ENCODE peak calls at places on chromosomes 1 and 21, in seven cellular contexts. B is Peyer's patch, R is upper lobe of right lung, J is nephron progenitor cell, O is OCI-LY7, K is GM06990, A is fibroblast of lung. I is an unnamed sample.

GRCh38 chr21:45129231-45129923 is 55.0 kb downstream of the ADARB1 start:
- DNase-seq in B (no peak), R (no peak), J (no peak), O (no peak), K (no peak), A (peak; percentile 70), I (no peak)

GRCh38 chr1:31771891-31772668 is 7.9 kb upstream of the ADGRB2 start:
- DNase-seq in B (peak; percentile 69), R (no peak), J (no peak), O (peak; percentile 40), K (no peak), A (no peak), I (no peak)

GRCh38 chr1:209675567-209676154 is 449 bp downstream of the G0S2 start:
- DNase-seq in B (peak; percentile 55), R (peak; percentile 69), J (peak; percentile 52), O (no peak), K (peak; percentile 20), A (peak; percentile 41), I (peak; percentile 48)

GRCh38 chr1:160675641-160676410 is 29.0 kb upstream of the SLAMF1 start:
- DNase-seq in B (peak; percentile 91), R (peak; percentile 86), J (peak; percentile 71), O (peak; percentile 90), K (peak; percentile 52), A (peak; percentile 55), I (peak; percentile 84)

GRCh38 chr1:24108334-24109165 is 3.4 kb downstream of the MYOM3 start:
- DNase-seq in B (peak; percentile 85), R (peak; percentile 53), J (no peak), O (no peak), K (no peak), A (peak; percentile 93), I (peak; percentile 25)

GRCh38 chr1:22784317-22784716 is 73.7 kb downstream of the EPHB2 start:
- DNase-seq in B (no peak), R (no peak), J (no peak), O (no peak), K (no peak), A (no peak), I (no peak)

GRCh38 chr1:24027838-24028468 is 47.8 kb upstream of the SRSF10 start:
- DNase-seq in B (no peak), R (no peak), J (no peak), O (peak; percentile 58), K (no peak), A (peak; percentile 52), I (no peak)

GRCh38 chr1:245715970-245716369 is 561.2 kb downstream of the KIF26B start:
- DNase-seq in B (no peak), R (no peak), J (no peak), O (no peak), K (no peak), A (peak; percentile 97), I (no peak)

GRCh38 chr21:42439284-42440186 is 35.8 kb downstream of the UBASH3A start:
- DNase-seq in B (no peak), R (no peak), J (no peak), O (no peak), K (no peak), A (no peak), I (no peak)

GRCh38 chr1:32464191-32464715 is 619 bp upstream of the ZBTB8B start:
- DNase-seq in B (no peak), R (no peak), J (peak; percentile 8), O (no peak), K (no peak), A (peak; percentile 27), I (no peak)

GRCh38 chr1:168365719-168366474 is 85.2 kb downstream of the TBX19 start:
- DNase-seq in B (no peak), R (no peak), J (no peak), O (peak; percentile 4), K (no peak), A (no peak), I (no peak)
- TF ChIP-seq CTCF in B (peak; percentile 43), R (no peak), J (no peak), O (peak; percentile 26), K (peak; percentile 31), A (no peak), I (no peak)

GRCh38 chr1:226599636-226600238 is 51.2 kb downstream of the STUM start:
- DNase-seq in B (no peak), R (no peak), J (no peak), O (no peak), K (no peak), A (no peak), I (no peak)

GRCh38 chr1:226601456-226601855 is 52.9 kb downstream of the STUM start:
- DNase-seq in B (no peak), R (peak; percentile 25), J (no peak), O (no peak), K (no peak), A (no peak), I (no peak)

GRCh38 chr1:226602186-226603029 is 53.8 kb downstream of the STUM start:
- DNase-seq in B (peak; percentile 51), R (no peak), J (peak; percentile 21), O (no peak), K (no peak), A (peak; percentile 37), I (no peak)

GRCh38 chr1:226598455-226598849 is 49.9 kb downstream of the STUM start:
- DNase-seq in B (no peak), R (peak; percentile 33), J (no peak), O (no peak), K (no peak), A (no peak), I (no peak)

DNA sequence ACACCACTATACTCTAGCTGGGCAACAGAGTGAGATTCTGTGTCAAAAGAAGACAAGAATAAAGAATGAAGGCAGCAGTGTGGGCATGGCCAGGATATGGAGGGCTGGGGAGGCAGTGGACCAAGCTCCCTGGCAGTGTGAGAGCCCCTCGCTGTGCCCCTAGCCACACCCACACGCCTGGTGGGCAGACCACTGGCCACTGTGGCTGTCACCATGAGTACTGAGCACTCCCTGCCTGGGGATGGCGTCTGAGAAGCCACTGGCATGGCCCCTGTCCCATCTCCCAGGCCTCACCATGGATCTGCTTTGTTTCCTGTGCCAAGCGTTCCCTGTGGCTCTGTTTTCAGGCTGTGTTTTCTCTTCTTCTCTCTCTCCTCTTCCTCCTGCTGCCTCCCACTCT is 51.7 kb downstream of the STUM start:
- DNase-seq in B (no peak), R (peak; percentile 46), J (no peak), O (no peak), K (no peak), A (no peak), I (no peak)
- TF ChIP-seq CTCF in B (no peak), R (no peak), J (no peak), O (no peak), K (no peak), A (no peak), I (no peak)

GRCh38 chr1:187261637-187262036 is 432.9 kb downstream of the PLA2G4A start:
- DNase-seq in B (no peak), R (no peak), J (no peak), O (no peak), K (no peak), A (peak; percentile 6), I (no peak)

GRCh38 chr1:187266051-187266450 is 437.3 kb downstream of the PLA2G4A start:
- DNase-seq in B (no peak), R (no peak), J (no peak), O (no peak), K (no peak), A (no peak), I (no peak)

GRCh38 chr1:187267745-187268277 is 439.1 kb downstream of the PLA2G4A start:
- DNase-seq in B (no peak), R (no peak), J (no peak), O (no peak), K (no peak), A (peak; percentile 7), I (no peak)

GRCh38 chr1:187262731-187263130 is 434.0 kb downstream of the PLA2G4A start:
- DNase-seq in B (no peak), R (no peak), J (no peak), O (no peak), K (no peak), A (no peak), I (no peak)

DNA sequence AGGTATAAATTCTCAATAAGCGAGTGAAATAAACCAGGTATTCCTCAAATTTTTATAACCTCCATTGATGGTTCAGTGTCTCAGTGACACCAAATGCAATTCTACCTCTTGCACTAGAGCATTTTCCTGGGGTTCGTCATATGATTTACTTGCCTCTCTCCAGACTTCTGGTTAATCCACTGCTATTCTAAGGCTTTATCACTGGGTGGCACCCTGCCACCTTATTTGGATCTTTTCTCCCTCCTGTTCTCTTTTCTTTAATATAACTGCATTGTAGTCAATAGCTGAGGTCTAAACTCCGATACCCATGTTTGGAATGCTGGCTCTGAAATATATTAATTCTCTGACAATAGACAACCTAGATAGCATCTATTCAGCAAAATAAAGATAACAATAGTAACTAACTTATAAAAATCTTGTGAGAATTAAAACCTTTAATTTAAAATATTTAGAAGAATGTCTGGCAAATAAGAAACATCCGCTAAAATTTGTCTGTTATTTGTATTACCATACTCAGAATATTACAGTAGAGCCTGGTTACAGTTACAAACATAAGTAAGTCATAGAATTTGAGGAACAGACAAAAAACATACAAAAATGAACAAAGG is 436.4 kb downstream of the PLA2G4A start:
- DNase-seq in B (no peak), R (no peak), J (peak; percentile 23), O (peak; percentile 7), K (no peak), A (peak; percentile 65), I (no peak)
- TF ChIP-seq CTCF in B (peak; percentile 33), R (no peak), J (peak; percentile 66), O (peak; percentile 65), K (peak; percentile 23), A (no peak), I (no peak)

GRCh38 chr1:47951545-47952235 is 45.5 kb downstream of the TRABD2B start:
- DNase-seq in B (no peak), R (no peak), J (no peak), O (no peak), K (no peak), A (no peak), I (no peak)

GRCh38 chr1:47950481-47950880 is 46.7 kb downstream of the TRABD2B start:
- DNase-seq in B (no peak), R (no peak), J (no peak), O (no peak), K (no peak), A (no peak), I (no peak)

GRCh38 chr1:47951026-47951425 is 46.2 kb downstream of the TRABD2B start:
- DNase-seq in B (no peak), R (no peak), J (no peak), O (no peak), K (no peak), A (no peak), I (no peak)

GRCh38 chr1:47944561-47944960 is 52.6 kb downstream of the TRABD2B start:
- DNase-seq in B (no peak), R (no peak), J (no peak), O (no peak), K (no peak), A (no peak), I (no peak)

GRCh38 chr1:47948126-47948525 is 49.1 kb downstream of the TRABD2B start:
- DNase-seq in B (no peak), R (no peak), J (no peak), O (no peak), K (no peak), A (no peak), I (no peak)
- TF ChIP-seq CTCF in B (peak; percentile 65), R (no peak), J (peak; percentile 18), O (no peak), K (no peak), A (no peak), I (no peak)

GRCh38 chr1:3590951-3591865 is 20.1 kb downstream of the MEGF6 start:
- DNase-seq in B (no peak), R (no peak), J (no peak), O (peak; percentile 10), K (no peak), A (no peak), I (no peak)
- TF ChIP-seq CTCF in B (no peak), R (no peak), J (no peak), O (peak; percentile 56), K (peak; percentile 15), A (no peak), I (no peak)

I was measured in lower lobe of right lung.